ENCODE peak calls at places on chromosome 1, in eight cellular contexts. N is kidney, C is suprapubic skin, U is MM.1S, W is pancreas, S is neural progenitor cell, E is left ventricle myocardium inferior, J is fibroblast of lung. O is an unnamed sample.

GRCh38 chr1:34924759-34925555 is 4.5 kb downstream of the DLGAP3 start:
- DNase-seq in N (peak; percentile 89), C (no peak), U (peak; percentile 59), W (peak; percentile 64), S (peak; percentile 90), E (peak; percentile 56), J (peak; percentile 61), O (no peak)

GRCh38 chr1:220527279-220528048 is 472 bp upstream of the MARK1 start:
- DNase-seq in N (peak; percentile 73), C (peak; percentile 73), U (no peak), W (peak; percentile 22), S (peak; percentile 38), E (peak; percentile 48), J (no peak), O (peak; percentile 48)

GRCh38 chr1:19484793-19485361 is 462 bp downstream of the CAPZB start:
- DNase-seq in N (no peak), C (peak; percentile 80), U (no peak), W (no peak), S (peak; percentile 65), E (no peak), J (no peak), O (no peak)

GRCh38 chr1:45521413-45522323 is at the start of gene PRDX1:
- DNase-seq in N (peak; percentile 99), C (peak; percentile 99), U (peak; percentile 97), W (peak; percentile 95), S (peak; percentile 96), E (peak; percentile 97), J (peak; percentile 96), O (peak; percentile 96)

GRCh38 chr1:30417001-30417700 is 306.2 kb downstream of the MATN1 start:
- DNase-seq in N (no peak), C (peak; percentile 41), U (no peak), W (no peak), S (no peak), E (no peak), J (no peak), O (no peak)

GRCh38 chr1:101526813-101527212 is 290.0 kb downstream of the S1PR1 start:
- DNase-seq in N (no peak), C (no peak), U (no peak), W (no peak), S (no peak), E (no peak), J (no peak), O (no peak)

GRCh38 chr1:165845992-165846748 is 18.8 kb downstream of the UCK2 start:
- DNase-seq in N (no peak), C (no peak), U (peak; percentile 88), W (no peak), S (no peak), E (no peak), J (no peak), O (no peak)

GRCh38 chr1:39788758-39789570 is at the start of gene BMP8B:
- DNase-seq in N (peak; percentile 93), C (no peak), U (peak; percentile 77), W (peak; percentile 86), S (peak; percentile 60), E (peak; percentile 49), J (no peak), O (peak; percentile 85)

GRCh38 chr1:9792156-9793042 is 31.4 kb downstream of the CLSTN1 start:
- DNase-seq in N (no peak), C (no peak), U (no peak), W (no peak), S (no peak), E (no peak), J (peak; percentile 24), O (no peak)

GRCh38 chr1:156160000-156160743 is 6.8 kb downstream of the SEMA4A start:
- DNase-seq in N (peak; percentile 81), C (no peak), U (no peak), W (no peak), S (no peak), E (peak; percentile 49), J (no peak), O (no peak)

GRCh38 chr1:226083303-226084101 is 21.0 kb downstream of the H3-3A start:
- DNase-seq in N (peak; percentile 95), C (peak; percentile 95), U (peak; percentile 96), W (peak; percentile 95), S (peak; percentile 92), E (peak; percentile 92), J (peak; percentile 72), O (peak; percentile 98)

GRCh38 chr1:167532375-167532774 is 14.0 kb upstream of the CD247 start:
- DNase-seq in N (no peak), C (no peak), U (no peak), W (no peak), S (no peak), E (no peak), J (no peak), O (no peak)

GRCh38 chr1:201715801-201716741 is 112.9 kb upstream of the IPO9 start:
- DNase-seq in N (no peak), C (no peak), U (no peak), W (no peak), S (no peak), E (no peak), J (no peak), O (no peak)

GRCh38 chr1:201718346-201719202 is 110.4 kb upstream of the IPO9 start:
- DNase-seq in N (no peak), C (no peak), U (no peak), W (no peak), S (no peak), E (no peak), J (no peak), O (no peak)

GRCh38 chr1:201717286-201717685 is 111.7 kb upstream of the IPO9 start:
- DNase-seq in N (no peak), C (no peak), U (no peak), W (no peak), S (no peak), E (no peak), J (no peak), O (no peak)

GRCh38 chr1:201715351-201715750 is 113.6 kb upstream of the IPO9 start:
- DNase-seq in N (no peak), C (no peak), U (no peak), W (no peak), S (no peak), E (no peak), J (no peak), O (no peak)

DNA sequence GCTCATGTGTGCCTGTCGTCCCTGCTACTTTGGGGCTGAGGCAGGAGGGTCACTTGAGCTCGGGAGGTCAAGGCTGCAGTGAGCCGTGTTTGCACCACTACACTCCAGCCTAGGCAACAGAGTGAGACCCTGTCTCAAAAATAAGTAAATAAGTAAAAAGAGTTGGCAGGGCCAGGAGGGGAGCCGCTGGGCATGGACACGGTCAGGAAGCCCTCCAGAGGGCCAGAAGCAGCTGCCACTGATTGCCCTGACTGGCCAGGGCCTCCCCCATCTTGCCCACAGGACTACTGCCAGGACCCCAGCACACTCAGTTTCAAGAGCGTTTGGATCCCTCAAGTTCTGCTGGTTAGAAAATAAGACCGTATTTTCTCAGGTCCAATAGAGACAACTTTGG is 112.2 kb upstream of the IPO9 start:
- DNase-seq in N (no peak), C (no peak), U (no peak), W (no peak), S (no peak), E (no peak), J (no peak), O (no peak)
- H3K4me1 ChIP-seq in N (peaks cover 30% of the 10 kb centered on the region), C (peaks cover 79% of the 10 kb centered on the region), U (peaks cover 11% of the 10 kb centered on the region), W (peaks cover 29% of the 10 kb centered on the region), S (peaks cover 55% of the 10 kb centered on the region), E (peaks cover 100% of the 10 kb centered on the region), J (peaks cover 69% of the 10 kb centered on the region), O (peaks cover 37% of the 10 kb centered on the region)

GRCh38 chr1:229101475-229101874 is 169.4 kb upstream of the RAB4A start:
- DNase-seq in N (no peak), C (no peak), U (no peak), W (no peak), S (no peak), E (no peak), J (no peak), O (no peak)
- H3K4me3 ChIP-seq in N (no peak overlapping the region), C (no peak overlapping the region), U (no peak overlapping the region), W (no peak overlapping the region), S (no peak overlapping the region), E (no peak overlapping the region), J (no peak overlapping the region), O (no peak overlapping the region)

GRCh38 chr1:33277488-33278084 is 21.3 kb downstream of the ZNF362 start:
- DNase-seq in N (no peak), C (peak; percentile 33), U (no peak), W (no peak), S (no peak), E (no peak), J (no peak), O (no peak)
- H3K4me1 ChIP-seq in N (peaks cover 8% of the 10 kb centered on the region), C (peaks cover 5% of the 10 kb centered on the region), U (no peaks in the 10 kb centered on the region), W (no peaks in the 10 kb centered on the region), S (no peaks in the 10 kb centered on the region), E (peaks cover 23% of the 10 kb centered on the region), J (no peaks in the 10 kb centered on the region), O (no peaks in the 10 kb centered on the region)

DNA sequence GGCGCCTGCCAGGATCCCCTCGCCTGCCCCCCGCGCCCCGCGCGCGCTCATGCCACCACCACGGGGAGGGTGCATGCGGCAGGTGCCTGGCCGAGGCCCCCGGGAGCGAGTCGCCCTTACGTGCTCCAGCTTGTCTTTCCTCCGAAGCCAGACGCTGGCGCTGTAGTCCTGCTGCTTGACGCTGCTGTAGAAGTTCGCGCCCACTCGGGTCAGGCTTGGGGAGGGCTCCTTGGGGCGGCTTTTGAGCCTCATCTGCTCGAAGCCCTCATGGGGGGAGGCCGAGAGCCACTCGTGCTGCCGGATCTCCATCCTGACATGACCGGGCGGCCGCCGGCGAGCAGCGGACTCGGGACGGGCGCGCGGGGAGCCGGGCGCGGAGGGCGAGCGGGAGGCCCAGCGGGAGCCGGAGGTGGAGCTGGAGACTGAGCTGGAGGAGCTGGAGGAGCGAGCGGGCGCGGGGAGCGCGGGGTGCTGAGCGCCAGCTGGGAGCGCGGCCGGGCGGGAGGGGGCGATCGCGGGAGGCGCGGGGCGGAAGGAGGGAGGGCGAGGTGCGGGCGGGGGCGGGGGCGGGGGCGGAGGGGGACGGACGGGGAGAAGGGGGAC is 428 bp downstream of the PLD5 start:
- DNase-seq in N (peak; percentile 70), C (no peak), U (peak; percentile 43), W (peak; percentile 23), S (peak; percentile 85), E (peak; percentile 17), J (peak; percentile 26), O (peak; percentile 6)
- H3K4me3 ChIP-seq in N (no peak overlapping the region), C (peak overlapping the region; percentile 51), U (peak overlapping the region; percentile 37), W (peak overlapping the region; percentile 45), S (peak overlapping the region; percentile 88), E (peak overlapping the region; percentile 61), J (peak overlapping the region; percentile 35), O (no peak overlapping the region)

DNA sequence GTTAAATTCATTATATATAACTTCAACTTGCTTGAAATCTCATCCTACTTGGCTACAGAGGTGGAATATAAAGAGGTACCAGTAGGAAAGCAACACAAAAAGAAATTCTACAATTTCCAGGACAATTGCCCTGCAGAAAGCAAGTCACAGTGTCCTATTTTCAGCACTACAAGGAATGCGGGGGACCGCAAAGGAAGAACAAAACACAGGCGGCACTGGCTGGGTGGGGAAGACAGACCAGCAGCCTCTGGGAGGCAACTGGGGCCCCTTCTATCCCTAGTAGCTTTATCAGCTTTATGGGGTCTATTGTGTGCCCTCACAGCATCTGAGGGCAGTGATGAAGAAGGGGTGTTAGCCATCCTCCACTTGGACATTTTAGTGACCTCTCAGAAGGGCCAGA is 30.5 kb downstream of the SLC9A1 start:
- DNase-seq in N (no peak), C (no peak), U (no peak), W (no peak), S (peak; percentile 47), E (no peak), J (no peak), O (no peak)
- H3K4me1 ChIP-seq in N (peaks cover 3% of the 10 kb centered on the region), C (peaks cover 25% of the 10 kb centered on the region), U (no peaks in the 10 kb centered on the region), W (peaks cover 6% of the 10 kb centered on the region), S (peaks cover 14% of the 10 kb centered on the region), E (peaks cover 45% of the 10 kb centered on the region), J (peaks cover 10% of the 10 kb centered on the region), O (peaks cover 30% of the 10 kb centered on the region)

O was measured in mucosa of descending colon.